ENCODE peak calls at places on chromosomes 7 and 10, in ten cellular contexts. L is neural crest cell, E is aorta, V is putamen, N is brain pericyte, W is right lobe of liver, I is mesenteric fat pad, A is G401, O is HAP-1, U is uterus. F is an unnamed sample.

GRCh38 chr7:100247152-100247757 is 27.5 kb downstream of the PVRIG start:
- DNase-seq in L (no peak), E (no peak), V (no peak), N (peak; percentile 53), W (no peak), I (no peak), A (peak; percentile 11), O (peak; percentile 70), U (no peak), F (peak; percentile 59)

GRCh38 chr10:26697922-26698608 is 564 bp downstream of the PDSS1 start:
- DNase-seq in L (no peak), E (no peak), V (no peak), N (no peak), W (no peak), I (no peak), A (no peak), O (no peak), U (no peak), F (peak; percentile 43)

GRCh38 chr10:33965795-33966581 is 631.5 kb upstream of the NRP1 start:
- DNase-seq in L (no peak), E (no peak), V (no peak), N (no peak), W (no peak), I (no peak), A (no peak), O (no peak), U (no peak), F (no peak)

GRCh38 chr10:58570979-58571378 is 58.3 kb downstream of the BICC1 start:
- DNase-seq in L (no peak), E (no peak), V (no peak), N (no peak), W (no peak), I (no peak), A (no peak), O (no peak), U (no peak), F (no peak)

GRCh38 chr7:20241491-20242261 is 24.5 kb upstream of the MACC1 start:
- DNase-seq in L (no peak), E (no peak), V (no peak), N (no peak), W (no peak), I (no peak), A (no peak), O (peak; percentile 71), U (no peak), F (no peak)

GRCh38 chr7:152974577-152974976 is 215.0 kb downstream of the ACTR3B start:
- DNase-seq in L (no peak), E (no peak), V (no peak), N (no peak), W (peak; percentile 45), I (no peak), A (no peak), O (no peak), U (no peak), F (no peak)

GRCh38 chr10:42970451-42971250 is 106.2 kb upstream of the RET start:
- DNase-seq in L (no peak), E (peak; percentile 52), V (no peak), N (no peak), W (no peak), I (peak; percentile 82), A (no peak), O (peak; percentile 4), U (no peak), F (no peak)

GRCh38 chr7:44944821-44945220 is 34.0 kb downstream of the MYO1G start:
- DNase-seq in L (no peak), E (no peak), V (no peak), N (no peak), W (no peak), I (peak; percentile 65), A (no peak), O (no peak), U (no peak), F (no peak)

GRCh38 chr7:1156782-1157535 is 3.0 kb downstream of the ZFAND2A start:
- DNase-seq in L (no peak), E (no peak), V (no peak), N (peak; percentile 58), W (peak; percentile 93), I (no peak), A (no peak), O (no peak), U (no peak), F (no peak)

GRCh38 chr10:19832624-19833507 is 16.6 kb downstream of the PLXDC2 start:
- DNase-seq in L (no peak), E (no peak), V (no peak), N (no peak), W (no peak), I (no peak), A (no peak), O (peak; percentile 69), U (no peak), F (no peak)

GRCh38 chr10:44335330-44336021 is 49.4 kb downstream of the CXCL12 start:
- DNase-seq in L (no peak), E (no peak), V (no peak), N (no peak), W (no peak), I (no peak), A (no peak), O (no peak), U (no peak), F (no peak)

GRCh38 chr7:10121641-10122040 is 852.0 kb upstream of the PHF14 start:
- DNase-seq in L (no peak), E (no peak), V (peak; percentile 62), N (no peak), W (no peak), I (no peak), A (peak; percentile 10), O (peak; percentile 66), U (no peak), F (no peak)

GRCh38 chr10:89392974-89393373 is 551 bp downstream of the IFIT1 start:
- DNase-seq in L (no peak), E (no peak), V (no peak), N (no peak), W (no peak), I (no peak), A (peak; percentile 77), O (no peak), U (peak; percentile 65), F (no peak)

GRCh38 chr7:77940647-77941046 is 142.1 kb downstream of the PHTF2 start:
- DNase-seq in L (peak; percentile 28), E (no peak), V (peak; percentile 23), N (no peak), W (no peak), I (no peak), A (peak; percentile 46), O (peak; percentile 27), U (no peak), F (peak; percentile 43)

GRCh38 chr10:102802920-102803534 is 34.2 kb downstream of the CYP17A1 start:
- DNase-seq in L (no peak), E (peak; percentile 86), V (no peak), N (peak; percentile 92), W (no peak), I (no peak), A (no peak), O (no peak), U (peak; percentile 70), F (no peak)

GRCh38 chr7:36305648-36306047 is 84.0 kb upstream of the ANLN start:
- DNase-seq in L (no peak), E (no peak), V (no peak), N (no peak), W (no peak), I (peak; percentile 62), A (no peak), O (no peak), U (no peak), F (no peak)

GRCh38 chr10:79984851-79985250 is 35.9 kb upstream of the SFTPD start:
- DNase-seq in L (no peak), E (no peak), V (no peak), N (no peak), W (no peak), I (no peak), A (no peak), O (no peak), U (no peak), F (no peak)

GRCh38 chr7:134420509-134421125 is 38.3 kb downstream of the AKR1B1 start:
- DNase-seq in L (peak; percentile 40), E (no peak), V (peak; percentile 65), N (no peak), W (peak; percentile 62), I (no peak), A (peak; percentile 82), O (peak; percentile 73), U (no peak), F (peak; percentile 73)

GRCh38 chr7:132337450-132338080 is 238.7 kb downstream of the PLXNA4 start:
- DNase-seq in L (no peak), E (no peak), V (no peak), N (no peak), W (no peak), I (no peak), A (no peak), O (no peak), U (no peak), F (no peak)

GRCh38 chr7:95933618-95934017 is 161.3 kb downstream of the DYNC1I1 start:
- DNase-seq in L (no peak), E (no peak), V (peak; percentile 69), N (no peak), W (no peak), I (no peak), A (no peak), O (no peak), U (no peak), F (no peak)

GRCh38 chr7:8751557-8752231 is 318.3 kb downstream of the NXPH1 start:
- DNase-seq in L (no peak), E (no peak), V (no peak), N (no peak), W (no peak), I (no peak), A (no peak), O (no peak), U (no peak), F (no peak)

GRCh38 chr7:101506531-101506930 is 122.6 kb downstream of the MYL10 start:
- DNase-seq in L (no peak), E (no peak), V (no peak), N (no peak), W (no peak), I (no peak), A (no peak), O (no peak), U (no peak), F (no peak)

GRCh38 chr7:72069263-72069662 is 342.9 kb downstream of the CALN1 start:
- DNase-seq in L (no peak), E (no peak), V (no peak), N (no peak), W (no peak), I (no peak), A (peak; percentile 38), O (no peak), U (no peak), F (no peak)

GRCh38 chr7:1117321-1117928 is 29.5 kb downstream of the GPER1 start:
- DNase-seq in L (no peak), E (no peak), V (no peak), N (no peak), W (no peak), I (no peak), A (no peak), O (no peak), U (no peak), F (no peak)

GRCh38 chr10:6014241-6014761 is 37.0 kb upstream of the IL15RA start:
- DNase-seq in L (peak; percentile 47), E (no peak), V (peak; percentile 30), N (no peak), W (peak; percentile 67), I (no peak), A (peak; percentile 25), O (peak; percentile 60), U (peak; percentile 79), F (peak; percentile 58)

GRCh38 chr10:102418612-102419560 is at the start of gene PSD:
- DNase-seq in L (peak; percentile 44), E (no peak), V (peak; percentile 52), N (no peak), W (no peak), I (no peak), A (peak; percentile 63), O (peak; percentile 43), U (no peak), F (peak; percentile 87)

GRCh38 chr10:77667426-77668324 is 30.1 kb upstream of the KCNMA1 start:
- DNase-seq in L (no peak), E (no peak), V (no peak), N (no peak), W (no peak), I (no peak), A (no peak), O (no peak), U (no peak), F (no peak)

GRCh38 chr10:47261121-47261520 is 38.9 kb upstream of the GDF10 start:
- DNase-seq in L (no peak), E (no peak), V (no peak), N (no peak), W (no peak), I (peak; percentile 16), A (peak; percentile 34), O (no peak), U (no peak), F (no peak)

F was measured in D341Med.